ENCODE peak calls at places on chromosome 12, in nine cellular contexts. K is fibroblast of lung, M is NCI-H446, W is omental fat pad, V is PC-3, I is NCI-H2081, B is DMS79, S is progenitor cell of endocrine pancreas, Y is NCI-H524 treated with DMSO at 0.1 percent for 48 hours. X is an unnamed sample.

GRCh38 chr12:16197600-16197999 is 79.9 kb downstream of the SLC15A5 start:
- DNase-seq in B (no peak), Y (no peak), I (no peak), S (no peak), M (no peak), K (no peak), V (no peak), W (no peak), X (no peak)

GRCh38 chr12:3172124-3173007 is 95.2 kb downstream of the TSPAN9 start:
- DNase-seq in K (no peak), Y (no peak), V (no peak), I (no peak), S (no peak), M (no peak), W (no peak), B (peak), X (no peak)

GRCh38 chr12:110591508-110592051 is 8.5 kb upstream of the PPTC7 start:
- DNase-seq in I (no peak), W (no peak), Y (no peak), S (no peak), M (no peak), V (no peak), K (no peak), B (no peak), X (no peak)

GRCh38 chr12:62588916-62589315 is 122.3 kb downstream of the MON2 start:
- DNase-seq in K (peak), Y (no peak), S (no peak), B (no peak), I (peak), W (no peak), V (peak), M (no peak), X (no peak)

GRCh38 chr12:84911331-84912190 is 1.0 kb downstream of the SLC6A15 start:
- DNase-seq in S (peak), V (peak), B (no peak), W (no peak), Y (peak), K (peak), M (peak), I (peak), X (no peak)

GRCh38 chr12:123102781-123103503 is 47.9 kb downstream of the PITPNM2 start:
- DNase-seq in B (no peak), K (no peak), V (peak), I (no peak), M (no peak), W (no peak), S (no peak), Y (no peak), X (no peak)

GRCh38 chr12:65432606-65433005 is 154.1 kb downstream of the MSRB3 start:
- DNase-seq in I (no peak), K (no peak), V (peak), B (no peak), M (no peak), W (no peak), S (no peak), Y (no peak), X (no peak)

GRCh38 chr12:128969480-128970055 is 116.3 kb downstream of the GLT1D1 start:
- DNase-seq in Y (no peak), V (peak), M (no peak), W (no peak), S (peak), B (peak), K (peak), I (peak), X (no peak)

GRCh38 chr12:71731439-71732356 is 23.0 kb upstream of the RAB21 start:
- DNase-seq in I (no peak), B (no peak), S (no peak), K (peak), V (peak), W (no peak), M (no peak), Y (peak), X (no peak)